ENCODE peak calls at places on chromosome 22, in four cellular contexts. S is nephron progenitor cell, C is glutamatergic neuron, H is HCT116. F is an unnamed sample.

GRCh38 chr22:37209140-37209845 is 3.0 kb downstream of the SSTR3 start:
- DNase-seq in S (no peak), C (no peak), H (no peak), F (no peak)

GRCh38 chr22:42932857-42933782 is 76.0 kb upstream of the ARFGAP3 start:
- DNase-seq in S (no peak), C (no peak), H (no peak), F (no peak)

GRCh38 chr22:37154925-37155712 is 5.4 kb upstream of the IL2RB start:
- DNase-seq in S (no peak), C (no peak), H (peak), F (no peak)

GRCh38 chr22:44359496-44360110 is 46.9 kb upstream of the SHISAL1 start:
- DNase-seq in S (no peak), C (peak), H (no peak), F (no peak)

GRCh38 chr22:45477366-45478107 is 25.1 kb upstream of the FBLN1 start:
- DNase-seq in S (no peak), C (no peak), H (no peak), F (no peak)

GRCh38 chr22:29108137-29108536 is 35.3 kb downstream of the KREMEN1 start:
- DNase-seq in S (no peak), C (no peak), H (peak), F (no peak)

GRCh38 chr22:28883917-28884753 is 763 bp downstream of the ZNRF3 start:
- DNase-seq in S (peak), C (peak), H (peak), F (peak)

GRCh38 chr22:48244388-48245118 is 1482.1 kb downstream of the TBC1D22A start:
- DNase-seq in S (no peak), C (no peak), H (no peak), F (no peak)

GRCh38 chr22:49297286-49297870 is 530.3 kb downstream of the BRD1 start:
- DNase-seq in S (no peak), C (no peak), H (no peak), F (peak)

GRCh38 chr22:29600846-29601245 is 2.6 kb upstream of the NF2 start:
- DNase-seq in S (no peak), C (no peak), H (no peak), F (no peak)

GRCh38 chr22:47357086-47357485 is 594.6 kb downstream of the TBC1D22A start:
- DNase-seq in S (no peak), C (no peak), H (no peak), F (no peak)

GRCh38 chr22:35066768-35067167 is 810 bp downstream of the ISX start:
- DNase-seq in S (no peak), C (no peak), H (no peak), F (no peak)

GRCh38 chr22:49021097-49021925 is 806.4 kb downstream of the BRD1 start:
- DNase-seq in S (no peak), C (no peak), H (no peak), F (no peak)

GRCh38 chr22:44664149-44664548 is 37.9 kb upstream of the PRR5 start:
- DNase-seq in S (no peak), C (no peak), H (no peak), F (no peak)

GRCh38 chr22:27877501-27877900 is 41.6 kb downstream of the PITPNB start:
- DNase-seq in S (no peak), C (no peak), H (no peak), F (no peak)

GRCh38 chr22:27632451-27633295 is 168.9 kb downstream of the MN1 start:
- DNase-seq in S (peak), C (no peak), H (no peak), F (no peak)

GRCh38 chr22:36107436-36107835 is 53.1 kb downstream of the APOL3 start:
- DNase-seq in S (no peak), C (no peak), H (no peak), F (no peak)

GRCh38 chr22:22487869-22488597 is 20.5 kb downstream of the ZNF280B start:
- DNase-seq in S (no peak), C (no peak), H (no peak), F (no peak)

GRCh38 chr22:35838849-35839646 is 121.4 kb downstream of the APOL5 start:
- DNase-seq in S (peak), C (peak), H (peak), F (no peak)

GRCh38 chr22:27588273-27588672 is 213.3 kb downstream of the MN1 start:
- DNase-seq in S (no peak), C (no peak), H (no peak), F (peak)

GRCh38 chr22:17443413-17444203 is 74.3 kb downstream of the CECR2 start:
- DNase-seq in S (no peak), C (peak), H (no peak), F (no peak)

GRCh38 chr22:49551897-49552659 is 275.6 kb downstream of the BRD1 start:
- DNase-seq in S (no peak), C (no peak), H (no peak), F (no peak)

GRCh38 chr22:25360891-25361645 is 141.6 kb downstream of the CRYBB2 start:
- DNase-seq in S (no peak), C (peak), H (no peak), F (no peak)
- TF ChIP-seq CTCF in S (no peak), C (no peak), H (no peak), F (no peak)

DNA sequence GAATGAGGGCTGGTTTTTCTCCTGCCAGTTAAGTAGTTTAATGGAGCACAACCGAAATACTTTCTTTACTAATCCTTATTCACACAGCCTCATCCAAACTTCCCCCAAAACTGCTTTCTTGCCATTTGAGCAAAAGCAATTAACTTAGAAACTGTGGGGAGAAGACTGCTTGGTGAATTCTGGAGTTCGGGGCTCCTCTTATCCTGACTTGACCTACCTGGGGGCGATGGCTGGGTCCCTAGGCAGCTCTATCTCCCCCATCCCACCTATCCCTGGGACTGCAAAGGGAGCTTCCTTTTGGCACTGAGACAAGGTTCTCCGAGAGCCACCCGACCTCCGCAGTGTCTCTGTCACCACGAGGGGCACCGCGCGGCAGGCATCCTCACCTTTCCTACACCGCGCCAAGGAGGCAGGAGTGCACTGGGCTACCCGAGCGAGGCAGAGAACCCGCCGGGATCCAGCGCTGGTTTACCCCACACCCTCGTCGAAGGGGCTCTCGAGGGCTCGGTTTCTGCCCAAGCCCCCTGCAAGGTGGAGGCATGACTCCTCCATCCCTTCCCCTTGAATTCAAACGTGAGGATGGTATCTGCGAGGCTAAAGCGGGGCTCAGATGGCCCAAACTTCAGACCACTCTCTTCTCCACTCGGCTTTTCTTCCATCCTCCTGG is 731 bp downstream of the DESI1 start:
- DNase-seq in S (peak), C (peak), H (no peak), F (peak)
- TF ChIP-seq CTCF in S (no peak), C (peak), H (no peak), F (no peak)

DNA sequence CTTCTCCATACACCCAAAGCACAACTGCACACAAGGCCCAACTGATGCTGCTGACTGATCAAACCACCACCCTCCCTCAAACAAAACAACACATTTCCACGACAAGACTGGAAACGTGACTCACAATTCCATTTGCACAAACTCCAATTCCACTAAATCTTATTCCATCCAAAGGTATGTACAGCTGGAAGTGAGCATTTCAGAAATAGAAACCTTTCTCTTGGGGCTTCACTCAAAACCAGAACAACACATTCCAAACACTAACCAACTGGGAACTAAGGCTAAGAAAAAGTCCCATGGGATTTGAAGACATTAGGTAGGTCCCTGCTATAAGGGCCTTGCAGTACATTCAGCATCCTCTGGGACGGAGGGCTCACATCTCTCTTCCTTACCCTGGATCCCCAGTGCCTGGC is 19.6 kb downstream of the MORC2 start:
- DNase-seq in S (no peak), C (no peak), H (no peak), F (no peak)
- TF ChIP-seq CTCF in S (no peak), C (no peak), H (no peak), F (no peak)

GRCh38 chr22:21100149-21101032 is 54.6 kb downstream of the LRRC74B start:
- DNase-seq in S (no peak), C (no peak), H (no peak), F (no peak)

GRCh38 chr22:21094911-21095772 is 49.4 kb downstream of the LRRC74B start:
- DNase-seq in S (no peak), C (no peak), H (no peak), F (no peak)

GRCh38 chr22:21095773-21096107 is 50.0 kb downstream of the LRRC74B start:
- DNase-seq in S (no peak), C (no peak), H (no peak), F (no peak)

GRCh38 chr22:21099578-21099977 is 53.8 kb downstream of the LRRC74B start:
- DNase-seq in S (no peak), C (no peak), H (no peak), F (no peak)

DNA sequence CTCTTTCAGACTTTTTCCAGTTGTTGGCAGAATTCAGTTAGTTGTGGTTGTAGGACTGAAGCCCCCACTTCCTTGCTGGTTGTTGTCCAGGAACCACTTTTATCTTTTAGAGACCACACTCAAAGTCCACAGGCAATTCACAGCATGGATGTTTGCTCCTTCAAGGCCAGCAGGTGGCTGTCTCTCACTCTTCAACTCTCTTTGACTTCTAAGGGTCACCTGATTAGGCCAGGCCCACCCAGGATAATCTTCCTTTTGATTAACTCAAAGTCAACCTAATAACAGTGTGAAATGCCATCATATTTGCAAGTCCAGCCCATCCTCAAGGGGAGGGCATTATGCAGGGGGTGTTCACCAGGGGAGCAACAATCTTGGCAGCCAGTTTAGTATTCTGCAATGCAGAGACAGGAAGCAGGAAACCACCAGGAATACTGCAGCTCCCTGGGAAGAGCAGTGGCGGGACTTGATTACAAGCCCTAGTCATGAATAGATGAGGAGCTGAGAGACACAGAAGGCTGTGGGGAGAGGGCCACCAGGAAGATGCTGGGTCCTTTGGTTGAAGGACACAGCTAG is 52.4 kb downstream of the LRRC74B start:
- DNase-seq in S (no peak), C (no peak), H (peak), F (no peak)
- TF ChIP-seq CTCF in S (no peak), C (no peak), H (peak), F (no peak)

DNA sequence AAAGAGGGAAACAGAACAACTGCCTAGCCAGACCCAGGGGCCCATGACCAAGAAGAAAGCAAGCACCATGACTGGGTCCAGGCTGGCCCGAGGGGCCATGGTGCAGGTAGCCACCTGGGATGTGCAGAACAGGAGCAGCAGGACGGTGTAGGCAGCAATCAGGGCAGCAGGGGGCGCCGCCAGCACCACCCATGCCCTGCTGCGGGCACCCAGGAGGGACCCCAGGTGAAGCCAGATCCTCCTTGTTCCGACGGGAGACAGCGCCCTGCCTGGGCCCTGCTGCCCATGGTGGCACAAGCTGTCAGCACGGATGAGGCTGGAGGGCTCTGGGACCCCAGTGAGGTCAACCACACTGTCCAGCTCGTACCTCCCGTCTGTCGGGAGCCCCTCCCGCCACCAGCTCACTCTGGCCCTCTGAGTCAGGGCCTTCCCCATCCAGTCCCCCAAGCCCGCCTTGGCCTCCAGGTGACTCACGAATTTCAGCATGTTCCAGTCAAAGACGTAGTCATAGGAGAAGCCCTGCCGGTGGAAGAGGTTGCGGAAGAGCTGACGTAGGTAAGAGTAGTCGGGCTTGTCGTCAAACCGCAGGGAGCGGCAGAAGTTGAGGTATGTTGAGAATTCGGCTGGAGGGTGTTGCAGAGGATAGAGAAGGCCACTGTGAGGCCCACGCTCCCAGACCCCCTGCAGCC is 18.8 kb downstream of the CSNK1E start:
- DNase-seq in S (peak), C (no peak), H (peak), F (peak)
- TF ChIP-seq CTCF in S (peak), C (peak), H (no peak), F (peak)

F was measured in progenitor cell of endocrine pancreas.